ENCODE peak calls at places on chromosomes 2 and 18, in nine cellular contexts. T is DND-41, M is NCI-H345, I is ELR, P is RCC 7860, D is progenitor cell of endocrine pancreas, X is amniotic stem cell, K is Calu3, B is GM23338. G is an unnamed sample.

GRCh38 chr2:100959225-100959880 is 42.7 kb upstream of the RPL31 start:
- DNase-seq in T (no peak), B (no peak), I (peak; percentile 65), D (no peak), M (no peak), X (no peak), K (no peak), P (no peak), G (no peak)

GRCh38 chr2:181289698-181290097 is 167.5 kb upstream of the ITGA4 start:
- DNase-seq in P (no peak), B (no peak), D (no peak), M (no peak), X (no peak), I (no peak), T (no peak), K (no peak), G (no peak)

GRCh38 chr2:30232027-30232800 is 880 bp downstream of the LBH start:
- DNase-seq in K (peak; percentile 32), M (peak; percentile 78), X (no peak), T (peak; percentile 87), P (no peak), B (peak; percentile 93), D (peak; percentile 59), I (peak; percentile 11), G (no peak)

GRCh38 chr2:8327371-8328100 is 354.3 kb upstream of the ID2 start:
- DNase-seq in T (no peak), K (no peak), X (no peak), D (no peak), P (no peak), I (no peak), B (no peak), M (no peak), G (no peak)

GRCh38 chr2:12796617-12797016 is 79.9 kb downstream of the TRIB2 start:
- DNase-seq in M (no peak), X (no peak), B (no peak), D (no peak), T (no peak), K (no peak), I (no peak), P (no peak), G (no peak)

GRCh38 chr18:75207298-75208054 is 1.5 kb downstream of the PTGR3 start:
- DNase-seq in B (no peak), M (no peak), K (no peak), P (peak; percentile 44), D (no peak), X (no peak), I (peak; percentile 65), T (no peak), G (no peak)

GRCh38 chr2:201203916-201204654 is 21.1 kb downstream of the CASP10 start:
- DNase-seq in M (no peak), B (no peak), D (no peak), I (no peak), K (no peak), T (no peak), X (peak; percentile 15), P (no peak), G (no peak)

GRCh38 chr2:51103205-51103604 is 71.3 kb upstream of the NRXN1 start:
- DNase-seq in K (peak; percentile 21), T (no peak), D (no peak), X (no peak), I (peak; percentile 4), M (no peak), P (peak; percentile 53), B (peak; percentile 74), G (peak; percentile 25)

GRCh38 chr2:239670463-239671120 is 269.8 kb upstream of the HDAC4 start:
- DNase-seq in B (no peak), I (no peak), T (no peak), K (no peak), X (no peak), D (no peak), P (no peak), M (no peak), G (no peak)

GRCh38 chr18:79373736-79374135 is 22.0 kb upstream of the NFATC1 start:
- DNase-seq in X (no peak), T (no peak), M (no peak), D (no peak), K (no peak), P (no peak), I (no peak), B (no peak), G (no peak)

GRCh38 chr2:119225084-119225864 is 1.6 kb downstream of the STEAP3 start:
- DNase-seq in B (peak; percentile 31), K (no peak), T (no peak), X (no peak), P (no peak), D (no peak), I (peak; percentile 19), M (peak; percentile 32), G (no peak)

GRCh38 chr18:31244737-31245432 is 73.1 kb upstream of the DSG1 start:
- DNase-seq in I (no peak), X (no peak), P (peak; percentile 25), B (no peak), K (no peak), T (no peak), M (no peak), D (no peak), G (no peak)

GRCh38 chr2:1972428-1972827 is 228.1 kb upstream of the PXDN start:
- DNase-seq in K (no peak), P (no peak), B (no peak), T (no peak), X (no peak), D (no peak), I (peak; percentile 0), M (peak; percentile 100), G (peak; percentile 49)

GRCh38 chr2:152542995-152543481 is 174.2 kb downstream of the PRPF40A start:
- DNase-seq in X (peak; percentile 83), M (no peak), D (no peak), P (peak; percentile 95), B (peak; percentile 54), I (peak; percentile 98), T (no peak), K (no peak), G (peak; percentile 58)

GRCh38 chr2:204264746-204265145 is 280.5 kb upstream of the PARD3B start:
- DNase-seq in X (no peak), B (no peak), K (no peak), T (no peak), D (no peak), I (no peak), M (peak; percentile 24), P (no peak), G (no peak)

GRCh38 chr2:68663371-68664156 is 20.2 kb downstream of the PROKR1 start:
- DNase-seq in T (no peak), D (no peak), X (no peak), M (no peak), B (no peak), K (no peak), P (no peak), I (no peak), G (no peak)

GRCh38 chr2:28766070-28766469 is 14.4 kb downstream of the PPP1CB start:
- DNase-seq in T (no peak), I (no peak), P (no peak), X (no peak), K (no peak), D (no peak), M (no peak), B (no peak), G (no peak)

GRCh38 chr2:30826916-30827315 is 19.7 kb upstream of the CAPN13 start:
- DNase-seq in P (no peak), D (no peak), B (no peak), X (no peak), T (no peak), M (no peak), I (no peak), K (no peak), G (no peak)

GRCh38 chr2:55090702-55091101 is 40.5 kb upstream of the RTN4 start:
- DNase-seq in B (no peak), M (no peak), P (no peak), I (peak; percentile 59), X (no peak), D (no peak), K (no peak), T (no peak), G (no peak)

GRCh38 chr2:85888020-85888744 is 608 bp downstream of the ST3GAL5 start:
- DNase-seq in D (peak; percentile 11), I (peak; percentile 46), K (no peak), B (peak; percentile 59), T (peak; percentile 27), X (no peak), P (no peak), M (no peak), G (no peak)

GRCh38 chr2:147844691-147845607 is at the start of gene ACVR2A:
- DNase-seq in T (no peak), M (peak; percentile 73), X (no peak), P (no peak), I (peak; percentile 53), D (peak; percentile 33), K (peak; percentile 27), B (peak; percentile 56), G (peak; percentile 23)

GRCh38 chr2:168231609-168232241 is 15.7 kb downstream of the STK39 start:
- DNase-seq in M (peak; percentile 64), B (no peak), I (no peak), D (no peak), P (no peak), X (no peak), T (no peak), K (no peak), G (no peak)

GRCh38 chr2:9221223-9221622 is 14.6 kb downstream of the ASAP2 start:
- DNase-seq in T (no peak), K (no peak), X (no peak), P (no peak), D (no peak), I (no peak), M (no peak), B (no peak), G (no peak)

GRCh38 chr2:120862254-120863172 is 126.8 kb downstream of the GLI2 start:
- DNase-seq in D (no peak), M (no peak), B (no peak), K (no peak), T (no peak), X (no peak), I (peak; percentile 27), P (no peak), G (no peak)

GRCh38 chr2:226208726-226209125 is 590.9 kb downstream of the IRS1 start:
- DNase-seq in P (no peak), K (no peak), M (no peak), T (no peak), D (no peak), X (no peak), I (peak; percentile 56), B (no peak), G (no peak)

GRCh38 chr2:42386684-42387083 is 25.7 kb upstream of the COX7A2L start:
- DNase-seq in B (peak; percentile 42), K (no peak), X (no peak), T (no peak), D (no peak), I (peak; percentile 38), M (no peak), P (no peak), G (no peak)

GRCh38 chr2:26555246-26556133 is 77.6 kb upstream of the OTOF start:
- DNase-seq in T (no peak), P (no peak), M (no peak), K (no peak), X (no peak), B (peak; percentile 44), I (peak; percentile 41), D (no peak), G (no peak)

GRCh38 chr2:234422895-234423505 is 73.9 kb downstream of the ARL4C start:
- DNase-seq in D (no peak), B (no peak), K (no peak), X (no peak), T (peak; percentile 57), P (no peak), M (peak; percentile 12), I (no peak), G (no peak)

GRCh38 chr18:59249186-59249774 is 24.0 kb downstream of the RAX start:
- DNase-seq in P (peak; percentile 34), I (peak; percentile 86), T (peak; percentile 39), M (peak; percentile 78), K (peak; percentile 70), X (peak; percentile 82), B (peak; percentile 83), D (no peak), G (peak; percentile 30)

GRCh38 chr18:54805571-54806334 is 22.5 kb upstream of the RAB27B start:
- DNase-seq in T (peak; percentile 6), I (peak; percentile 92), M (no peak), P (peak; percentile 34), B (no peak), X (peak; percentile 28), K (no peak), D (no peak), G (no peak)

GRCh38 chr18:40133253-40133652 is 1821.8 kb upstream of the PIK3C3 start:
- DNase-seq in B (peak; percentile 24), M (no peak), P (no peak), T (no peak), X (no peak), I (no peak), K (no peak), D (no peak), G (no peak)